ENCODE peak calls at places on chromosomes 3 and 15, in eight cellular contexts. M is cardiac muscle cell; Y is endothelial cell; K is body of pancreas; E is GM12864; C is left lung; J is fibroblast of pulmonary artery; X is CD8-positive, alpha-beta T cell. W is an unnamed sample.

GRCh38 chr3:36381311-36381956 is 1.1 kb downstream of the STAC start:
- DNase-seq in M (no peak), Y (no peak), K (no peak), E (no peak), C (no peak), J (no peak), X (no peak), W (no peak)

GRCh38 chr3:16429086-16429485 is 84.4 kb downstream of the RFTN1 start:
- DNase-seq in M (no peak), Y (no peak), K (no peak), E (no peak), C (no peak), J (no peak), X (no peak), W (no peak)

GRCh38 chr15:39936187-39936586 is 2.3 kb downstream of the EIF2AK4 start:
- DNase-seq in M (no peak), Y (no peak), K (no peak), E (no peak), C (no peak), J (peak; percentile 31), X (no peak), W (no peak)

GRCh38 chr3:57069471-57070010 is 9.1 kb downstream of the SPATA12 start:
- DNase-seq in M (no peak), Y (no peak), K (no peak), E (no peak), C (no peak), J (no peak), X (no peak), W (no peak)

GRCh38 chr15:41546846-41547786 is 3.1 kb upstream of the RPAP1 start:
- DNase-seq in M (no peak), Y (no peak), K (no peak), E (no peak), C (no peak), J (peak; percentile 42), X (no peak), W (no peak)

GRCh38 chr15:70892002-70892911 is at the start of the genes LRRC49 and THAP10:
- DNase-seq in M (peak; percentile 90), Y (peak; percentile 74), K (peak; percentile 88), E (peak; percentile 64), C (peak; percentile 87), J (peak; percentile 96), X (no peak), W (peak; percentile 75)

GRCh38 chr3:134104031-134104430 is 74.3 kb upstream of the SLCO2A1 start:
- DNase-seq in M (no peak), Y (no peak), K (no peak), E (no peak), C (no peak), J (peak; percentile 32), X (no peak), W (no peak)

GRCh38 chr3:37015631-37016030 is 22.3 kb downstream of the MLH1 start:
- DNase-seq in M (peak; percentile 55), Y (no peak), K (no peak), E (no peak), C (no peak), J (no peak), X (no peak), W (no peak)

GRCh38 chr15:40939909-40940801 is 11.0 kb downstream of the DLL4 start:
- DNase-seq in M (no peak), Y (peak; percentile 39), K (no peak), E (no peak), C (no peak), J (no peak), X (no peak), W (no peak)

GRCh38 chr3:120143676-120144075 is 49.4 kb upstream of the GSK3B start:
- DNase-seq in M (no peak), Y (no peak), K (no peak), E (no peak), C (no peak), J (no peak), X (no peak), W (no peak)

GRCh38 chr3:87509401-87509800 is 233.0 kb upstream of the POU1F1 start:
- DNase-seq in M (no peak), Y (no peak), K (no peak), E (no peak), C (no peak), J (no peak), X (no peak), W (no peak)

GRCh38 chr3:108202834-108203233 is 19.4 kb downstream of the IFT57 start:
- DNase-seq in M (no peak), Y (no peak), K (peak; percentile 41), E (no peak), C (no peak), J (no peak), X (no peak), W (no peak)
- TF ChIP-seq CTCF in M (no peak), Y (no peak), K (no peak), E (no peak), C (no peak), J (peak; percentile 6), X (no peak), W (no peak)

DNA sequence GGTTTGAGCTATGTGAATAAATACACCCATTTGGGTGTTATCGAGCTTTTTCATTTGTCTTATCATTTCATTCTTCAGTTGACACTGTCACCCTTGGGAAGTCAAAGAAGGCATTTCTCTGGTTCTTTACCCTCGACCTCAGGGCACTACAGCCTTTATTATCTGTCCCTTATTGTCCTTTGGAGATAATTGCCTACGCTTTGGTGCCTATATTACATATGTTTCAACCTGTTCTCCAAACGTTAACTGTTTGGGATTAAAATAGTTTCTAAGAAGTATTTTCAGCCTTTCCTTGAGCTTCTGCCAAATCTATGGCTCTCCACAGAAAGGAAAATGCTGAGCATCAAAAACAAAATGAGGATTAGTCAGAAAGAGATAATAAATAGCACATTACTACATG is 395.4 kb upstream of the ADAMTS9 start:
- DNase-seq in M (no peak), Y (no peak), K (no peak), E (no peak), C (no peak), J (no peak), X (no peak), W (no peak)
- TF ChIP-seq CTCF in M (no peak), Y (no peak), K (no peak), E (no peak), C (no peak), J (no peak), X (no peak), W (no peak)

DNA sequence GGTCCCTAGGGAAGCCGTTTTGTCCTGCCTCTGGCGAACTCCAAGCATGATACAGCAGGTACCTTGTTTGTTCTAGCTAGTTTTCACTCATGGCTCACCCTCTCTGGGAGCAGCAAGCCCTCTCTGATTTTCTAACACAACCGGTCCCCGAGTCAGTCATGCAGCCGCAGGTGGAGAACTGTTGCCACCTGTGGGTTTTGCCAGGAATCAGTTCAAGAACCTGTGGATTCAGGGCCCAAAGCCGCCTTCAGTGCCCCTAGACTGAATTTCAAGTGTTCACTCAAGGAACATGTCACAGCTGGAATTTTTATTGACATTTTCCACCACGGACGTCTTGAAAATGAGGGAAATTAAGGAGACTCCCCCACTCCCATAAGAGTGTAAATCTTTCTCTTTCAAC is 13.3 kb upstream of the LRRK1 start:
- DNase-seq in M (no peak), Y (no peak), K (no peak), E (no peak), C (no peak), J (no peak), X (no peak), W (no peak)
- TF ChIP-seq CTCF in M (no peak), Y (no peak), K (no peak), E (no peak), C (no peak), J (no peak), X (no peak), W (no peak)

DNA sequence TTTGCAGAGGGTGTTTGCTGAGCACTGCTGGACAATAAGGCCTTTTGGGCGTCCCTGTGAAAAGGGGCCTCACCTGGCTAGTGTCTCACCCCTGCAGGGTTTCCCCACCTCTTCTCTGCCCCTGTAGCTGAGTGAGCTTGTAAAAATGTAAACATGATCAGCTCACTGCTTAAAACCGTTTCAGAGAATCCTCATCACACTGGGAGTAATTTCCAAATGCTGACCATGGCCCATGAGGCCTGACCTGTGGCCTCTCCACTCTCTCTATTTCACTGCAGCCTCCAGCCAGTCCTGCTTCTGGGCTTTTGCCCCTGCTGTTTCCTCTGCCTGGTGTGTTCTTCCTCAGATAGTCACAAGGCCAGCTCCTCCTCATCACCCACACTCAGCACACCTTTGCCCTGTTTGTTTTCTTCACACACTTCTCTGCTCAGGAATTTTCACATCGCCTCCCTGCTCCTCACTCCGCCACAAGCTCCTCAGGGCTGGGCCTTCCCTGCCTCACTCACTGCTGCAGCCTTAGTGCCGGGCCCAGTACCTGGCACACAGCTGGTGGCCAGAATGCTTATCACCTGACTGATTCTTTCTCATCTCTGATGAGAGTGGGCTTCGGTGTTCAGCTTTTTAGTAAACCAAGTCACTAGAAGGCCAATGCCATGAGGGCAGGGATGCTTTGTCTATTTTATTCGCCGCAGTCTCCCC is 79.3 kb upstream of the SEC13 start:
- DNase-seq in M (no peak), Y (no peak), K (no peak), E (no peak), C (no peak), J (no peak), X (no peak), W (no peak)
- TF ChIP-seq CTCF in M (no peak), Y (no peak), K (no peak), E (no peak), C (no peak), J (no peak), X (no peak), W (no peak)

GRCh38 chr15:23866832-23867231 is 179.7 kb upstream of the NDN start:
- DNase-seq in M (peak; percentile 33), Y (no peak), K (peak; percentile 21), E (no peak), C (no peak), J (peak; percentile 9), X (no peak), W (no peak)
- TF ChIP-seq CTCF in M (peak; percentile 16), Y (peak; percentile 39), K (no peak), E (no peak), C (no peak), J (peak; percentile 20), X (no peak), W (peak; percentile 58)

GRCh38 chr15:43185161-43186002 is at the start of gene CCNDBP1:
- DNase-seq in M (peak; percentile 97), Y (peak; percentile 72), K (peak; percentile 99), E (peak; percentile 84), C (peak; percentile 97), J (peak; percentile 57), X (peak; percentile 86), W (peak; percentile 84)
- TF ChIP-seq CTCF in M (peak; percentile 50), Y (peak; percentile 24), K (no peak), E (peak; percentile 57), C (peak; percentile 35), J (peak; percentile 42), X (peak; percentile 56), W (peak; percentile 58)

GRCh38 chr3:100709840-100710235 is 544 bp downstream of the TFG start:
- DNase-seq in M (peak; percentile 92), Y (peak; percentile 49), K (peak; percentile 39), E (no peak), C (peak; percentile 53), J (peak; percentile 40), X (peak; percentile 70), W (peak; percentile 52)

GRCh38 chr3:100708989-100709839 is at the start of gene TFG:
- DNase-seq in M (peak; percentile 100), Y (peak; percentile 97), K (peak; percentile 99), E (peak; percentile 96), C (peak; percentile 98), J (peak; percentile 100), X (peak; percentile 100), W (peak; percentile 95)

GRCh38 chr3:100706365-100706764 is 2.9 kb upstream of the TFG start:
- DNase-seq in M (no peak), Y (no peak), K (no peak), E (no peak), C (no peak), J (peak; percentile 53), X (no peak), W (no peak)

GRCh38 chr3:100708644-100708988 is 678 bp upstream of the TFG start:
- DNase-seq in M (no peak), Y (no peak), K (no peak), E (no peak), C (no peak), J (no peak), X (no peak), W (no peak)

GRCh38 chr3:100710355-100711198 is 1.3 kb downstream of the TFG start:
- DNase-seq in M (peak; percentile 70), Y (peak; percentile 33), K (peak; percentile 44), E (peak; percentile 59), C (no peak), J (peak; percentile 73), X (peak; percentile 69), W (peak; percentile 15)
- TF ChIP-seq CTCF in M (peak; percentile 48), Y (no peak), K (no peak), E (peak; percentile 48), C (no peak), J (peak; percentile 49), X (peak; percentile 34), W (peak; percentile 58)